ENCODE peak calls at places on chromosomes 4 and X, in seven cellular contexts. G is ureter; J is effector memory CD4-positive, alpha-beta T cell; I is iris pigment epithelial cell; U is AG08396; A is A172; Z is HTR-8/SVneo. S is an unnamed sample.

GRCh38 chrX:148416931-148417330 is 83.5 kb upstream of the AFF2 start:
- DNase-seq in J (no peak), U (no peak), G (no peak), Z (no peak), I (peak; percentile 1), A (peak; percentile 65), S (no peak)

GRCh38 chr4:73450398-73451004 is 14.5 kb downstream of the AFP start:
- DNase-seq in I (peak; percentile 96), U (peak; percentile 52), A (peak; percentile 53), G (no peak), Z (no peak), J (no peak), S (no peak)

GRCh38 chr4:6926681-6927478 is 17.3 kb downstream of the TBC1D14 start:
- DNase-seq in A (peak; percentile 26), I (peak; percentile 88), Z (no peak), G (no peak), J (peak; percentile 59), U (peak; percentile 59), S (peak; percentile 62)

GRCh38 chrX:102684772-102685520 is 27.3 kb upstream of the GPRASP2 start:
- DNase-seq in G (no peak), A (no peak), Z (no peak), J (no peak), U (no peak), I (no peak), S (no peak)

GRCh38 chrX:141314441-141314840 is 72.1 kb upstream of the SPANXC start:
- DNase-seq in G (no peak), Z (no peak), I (peak; percentile 9), A (no peak), U (no peak), J (no peak), S (no peak)

GRCh38 chrX:133053854-133054565 is 42.9 kb downstream of the USP26 start:
- DNase-seq in G (no peak), I (peak; percentile 51), Z (no peak), J (no peak), A (peak; percentile 4), U (no peak), S (no peak)

GRCh38 chrX:72714471-72714916 is 388 bp upstream of the PHKA1 start:
- DNase-seq in I (peak; percentile 73), G (peak; percentile 51), U (peak; percentile 60), J (no peak), Z (peak; percentile 62), A (peak; percentile 42), S (no peak)

GRCh38 chr4:27278615-27279014 is 418.0 kb downstream of the STIM2 start:
- DNase-seq in J (no peak), A (peak; percentile 16), I (peak; percentile 9), Z (peak; percentile 5), G (no peak), U (peak; percentile 4), S (no peak)

GRCh38 chrX:79524642-79525041 is 157.5 kb upstream of the ITM2A start:
- DNase-seq in Z (no peak), U (no peak), A (no peak), I (peak; percentile 4), G (no peak), J (no peak), S (no peak)

GRCh38 chr4:99655315-99656081 is 2.1 kb downstream of the C4orf54 start:
- DNase-seq in J (no peak), U (no peak), G (peak; percentile 67), Z (peak; percentile 2), A (peak; percentile 38), I (peak; percentile 51), S (no peak)

GRCh38 chr4:10816571-10816970 is 132.0 kb upstream of the CLNK start:
- DNase-seq in G (no peak), I (no peak), J (no peak), U (no peak), A (no peak), Z (no peak), S (no peak)

GRCh38 chrX:41036668-41037326 is 48.4 kb upstream of the USP9X start:
- DNase-seq in I (no peak), G (no peak), Z (no peak), U (no peak), J (no peak), A (no peak), S (no peak)

GRCh38 chr4:122450847-122451246 is 5.7 kb downstream of the IL2 start:
- DNase-seq in A (peak; percentile 8), I (peak; percentile 25), G (no peak), U (peak; percentile 5), J (no peak), Z (peak; percentile 11), S (no peak)

GRCh38 chrX:15202458-15203177 is 67.3 kb downstream of the ASB9 start:
- DNase-seq in A (peak; percentile 92), Z (peak; percentile 49), J (no peak), I (peak; percentile 46), U (no peak), G (no peak), S (no peak)

GRCh38 chr4:61425315-61425714 is 225.2 kb downstream of the ADGRL3 start:
- DNase-seq in I (no peak), U (no peak), J (no peak), G (no peak), A (no peak), Z (no peak), S (no peak)

GRCh38 chrX:50704987-50705386 is 109.0 kb downstream of the SHROOM4 start:
- DNase-seq in A (no peak), U (no peak), J (no peak), G (no peak), I (no peak), Z (no peak), S (no peak)

GRCh38 chrX:148080593-148080992 is 99.5 kb downstream of the FMR1NB start:
- DNase-seq in A (no peak), J (no peak), Z (no peak), G (no peak), U (no peak), I (no peak), S (no peak)

GRCh38 chr4:2484993-2485392 is 16.1 kb downstream of the RNF4 start:
- DNase-seq in U (no peak), I (peak; percentile 51), A (no peak), Z (no peak), G (peak; percentile 74), J (peak; percentile 34), S (peak; percentile 45)